ENCODE peak calls at places on chromosomes 12 and 14, in six cellular contexts. P, F, T, B, Z and K are unnamed samples.

GRCh38 chr12:16870845-16871244 is 264.9 kb upstream of the LMO3 start:
- DNase-seq in B (no peak), F (no peak), Z (no peak), T (no peak), P (no peak), K (no peak)

GRCh38 chr12:40573024-40573423 is 119.2 kb upstream of the CNTN1 start:
- DNase-seq in F (no peak), Z (no peak), T (no peak), P (no peak), B (no peak), K (no peak)

GRCh38 chr12:100706029-100706428 is 88.5 kb upstream of the ANO4 start:
- DNase-seq in Z (no peak), T (peak; percentile 92), B (no peak), P (peak; percentile 80), F (peak; percentile 86), K (no peak)

GRCh38 chr14:55129428-55130193 is 559 bp downstream of the LGALS3 start:
- DNase-seq in P (peak; percentile 58), Z (peak; percentile 91), F (peak; percentile 71), T (peak; percentile 74), B (peak; percentile 53), K (peak; percentile 7)

GRCh38 chr12:116262741-116263140 is 14.8 kb downstream of the MED13L start:
- DNase-seq in F (no peak), P (no peak), T (no peak), B (no peak), Z (no peak), K (no peak)

GRCh38 chr12:33724867-33725266 is 285.2 kb upstream of the SYT10 start:
- DNase-seq in Z (no peak), B (no peak), P (no peak), F (no peak), T (no peak), K (no peak)

GRCh38 chr14:26863736-26864135 is 265.9 kb upstream of the NOVA1 start:
- DNase-seq in T (no peak), Z (no peak), P (peak; percentile 66), B (no peak), F (peak; percentile 68), K (no peak)

GRCh38 chr14:104601786-104602185 is 2.8 kb downstream of the TMEM179 start:
- DNase-seq in B (no peak), F (no peak), P (no peak), Z (peak; percentile 76), T (peak; percentile 2), K (no peak)

GRCh38 chr12:124233041-124233836 is 61.7 kb upstream of the RFLNA start:
- DNase-seq in Z (no peak), F (peak; percentile 98), T (peak; percentile 84), P (peak; percentile 98), B (no peak), K (no peak)

GRCh38 chr14:54366726-54367707 is 29.8 kb upstream of the CDKN3 start:
- DNase-seq in F (peak; percentile 68), P (peak; percentile 56), Z (no peak), T (peak; percentile 70), B (peak; percentile 72), K (peak; percentile 22)

GRCh38 chr12:91982946-91983345 is 162.7 kb downstream of the BTG1 start:
- DNase-seq in Z (no peak), B (no peak), T (peak; percentile 59), F (no peak), P (peak; percentile 20), K (no peak)

GRCh38 chr12:110537605-110538409 is 35.7 kb downstream of the RAD9B start:
- DNase-seq in Z (peak; percentile 86), T (no peak), P (peak; percentile 76), B (no peak), F (peak; percentile 81), K (no peak)

DNA sequence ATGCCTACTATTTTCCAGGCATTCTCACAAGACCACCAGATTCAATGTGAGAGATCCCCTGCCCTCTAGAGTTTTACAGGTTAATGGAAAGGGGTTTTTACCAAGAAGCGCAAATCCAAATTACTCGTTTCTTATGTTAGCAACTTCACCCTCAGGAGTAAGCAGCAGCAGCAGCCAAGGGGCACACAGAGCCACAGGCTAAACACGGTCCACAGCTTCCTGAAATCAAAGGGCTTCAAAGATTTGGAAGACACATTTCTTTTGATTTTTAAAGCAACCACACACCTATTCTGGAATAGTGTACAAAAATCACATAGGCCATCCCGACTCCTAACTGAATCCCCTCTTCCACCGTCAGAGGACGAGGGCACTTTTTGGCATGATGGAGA is 106.9 kb downstream of the ARF6 start:
- DNase-seq in B (no peak), F (no peak), T (no peak), Z (no peak), P (no peak), K (no peak)
- H3K4me1 ChIP-seq in B (peaks cover 10% of the 10 kb centered on the region), F (peaks cover 34% of the 10 kb centered on the region), T (peaks cover 45% of the 10 kb centered on the region), Z (peaks cover 33% of the 10 kb centered on the region), P (peaks cover 55% of the 10 kb centered on the region), K (peaks cover 39% of the 10 kb centered on the region)

GRCh38 chr14:100282083-100282350 is 24.2 kb downstream of the SLC25A29 start:
- DNase-seq in B (no peak), T (no peak), P (no peak), F (no peak), Z (no peak), K (no peak)

GRCh38 chr14:100285913-100286400 is 20.3 kb downstream of the SLC25A29 start:
- DNase-seq in Z (no peak), P (no peak), B (no peak), F (no peak), T (no peak), K (no peak)

GRCh38 chr14:100285021-100285912 is 21.0 kb downstream of the SLC25A29 start:
- DNase-seq in F (peak; percentile 43), T (peak; percentile 32), B (peak; percentile 86), P (no peak), Z (peak; percentile 90), K (peak; percentile 50)

GRCh38 chr14:100282766-100283419 is 23.4 kb downstream of the SLC25A29 start:
- DNase-seq in B (no peak), Z (no peak), F (no peak), T (no peak), P (no peak), K (no peak)

DNA sequence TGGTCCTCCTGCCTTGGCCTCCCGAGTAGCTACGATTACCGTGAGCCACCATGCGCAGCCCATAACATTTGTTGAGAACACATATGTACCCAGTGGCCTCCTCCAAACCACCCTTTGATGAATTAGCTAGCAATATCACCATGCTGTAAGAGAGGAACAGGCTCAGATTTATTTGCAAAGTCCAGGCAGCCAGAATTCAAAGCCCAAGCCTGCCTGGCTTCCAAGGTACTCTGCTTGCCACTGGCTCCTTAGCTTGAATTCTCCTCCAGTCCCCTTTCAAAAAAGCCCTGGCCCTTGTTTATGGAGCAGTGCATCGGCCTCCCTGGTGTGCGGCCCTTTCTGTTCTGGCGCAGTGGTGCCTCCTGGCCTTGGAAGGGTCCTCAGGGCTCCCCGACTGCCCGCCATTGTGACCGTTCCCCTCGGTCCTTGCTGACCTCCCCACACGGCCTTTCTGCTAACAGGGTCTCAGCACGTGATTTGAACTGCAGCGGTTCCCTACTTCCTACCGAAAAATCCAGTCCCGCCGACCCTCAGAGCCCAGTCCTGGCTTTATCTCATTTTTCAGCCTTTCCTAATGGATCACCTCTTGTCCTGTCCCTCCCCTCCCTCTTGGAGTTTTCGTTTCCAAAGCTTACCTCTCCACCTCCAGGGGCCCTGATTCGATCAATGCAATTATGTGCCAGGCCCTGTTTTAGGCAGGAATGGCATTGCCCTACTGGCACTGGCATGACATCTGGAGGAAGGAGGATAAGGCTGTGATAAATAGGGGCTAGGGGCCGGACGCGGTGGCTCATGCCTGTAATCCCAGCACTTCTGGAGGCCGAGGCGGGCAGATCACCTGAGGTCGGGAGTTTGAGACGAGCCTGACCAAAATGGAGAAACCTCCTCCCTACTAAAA is 22.0 kb downstream of the SLC25A29 start:
- DNase-seq in Z (no peak), B (no peak), T (no peak), F (no peak), P (no peak), K (no peak)
- H3K9ac ChIP-seq in Z (peak overlapping the region; percentile 40), B (no peak overlapping the region), T (no peak overlapping the region), F (no peak overlapping the region), P (peak overlapping the region; percentile 88), K (no peak overlapping the region)

DNA sequence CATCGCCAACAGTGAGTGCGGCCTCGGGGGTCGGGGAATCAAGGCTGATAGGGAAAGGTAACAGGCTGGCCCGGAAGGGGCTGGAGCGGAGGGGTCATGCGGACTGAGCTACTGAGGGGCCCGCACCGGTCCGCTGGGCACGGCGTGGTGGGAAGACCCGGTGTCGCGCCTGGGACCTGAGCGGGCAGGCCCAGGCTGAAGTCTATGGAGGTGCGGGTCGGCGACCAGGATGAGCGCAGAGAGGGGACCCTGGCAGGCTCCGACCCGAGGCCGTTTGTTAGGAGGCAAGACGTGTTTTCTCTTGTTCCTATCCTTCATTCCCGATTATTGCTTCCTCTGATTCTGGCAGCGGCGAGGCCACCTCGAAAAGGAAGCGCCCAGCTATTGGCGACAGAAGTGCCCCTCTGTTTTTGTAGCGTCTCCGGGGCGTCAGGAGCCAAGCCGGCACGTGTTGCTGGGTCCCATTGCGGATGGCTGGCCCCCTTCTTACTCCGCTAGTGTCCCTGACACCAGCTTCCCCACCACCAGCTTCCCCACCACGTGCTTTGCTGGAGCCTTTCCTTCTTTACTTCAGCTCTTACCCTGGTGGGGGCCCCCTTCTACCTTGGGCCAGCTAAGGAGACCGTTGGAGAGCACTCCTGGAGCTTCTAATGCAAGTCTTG is 587 bp downstream of the PA2G4 start:
- DNase-seq in P (no peak), Z (peak; percentile 90), B (no peak), F (no peak), T (no peak), K (peak; percentile 19)
- TF ChIP-seq CTCF in P (no peak), Z (no peak), B (no peak), F (no peak), T (peak; percentile 8), K (peak; percentile 10)

GRCh38 chr12:96221391-96221790 is 27.2 kb downstream of the ELK3 start:
- DNase-seq in P (no peak), Z (no peak), B (no peak), F (no peak), T (no peak), K (no peak)
- H3K4me1 ChIP-seq in P (peaks cover 54% of the 10 kb centered on the region), Z (peaks cover 3% of the 10 kb centered on the region), B (peaks cover 1% of the 10 kb centered on the region), F (peaks cover 6% of the 10 kb centered on the region), T (peaks cover 14% of the 10 kb centered on the region), K (no peaks in the 10 kb centered on the region)

DNA sequence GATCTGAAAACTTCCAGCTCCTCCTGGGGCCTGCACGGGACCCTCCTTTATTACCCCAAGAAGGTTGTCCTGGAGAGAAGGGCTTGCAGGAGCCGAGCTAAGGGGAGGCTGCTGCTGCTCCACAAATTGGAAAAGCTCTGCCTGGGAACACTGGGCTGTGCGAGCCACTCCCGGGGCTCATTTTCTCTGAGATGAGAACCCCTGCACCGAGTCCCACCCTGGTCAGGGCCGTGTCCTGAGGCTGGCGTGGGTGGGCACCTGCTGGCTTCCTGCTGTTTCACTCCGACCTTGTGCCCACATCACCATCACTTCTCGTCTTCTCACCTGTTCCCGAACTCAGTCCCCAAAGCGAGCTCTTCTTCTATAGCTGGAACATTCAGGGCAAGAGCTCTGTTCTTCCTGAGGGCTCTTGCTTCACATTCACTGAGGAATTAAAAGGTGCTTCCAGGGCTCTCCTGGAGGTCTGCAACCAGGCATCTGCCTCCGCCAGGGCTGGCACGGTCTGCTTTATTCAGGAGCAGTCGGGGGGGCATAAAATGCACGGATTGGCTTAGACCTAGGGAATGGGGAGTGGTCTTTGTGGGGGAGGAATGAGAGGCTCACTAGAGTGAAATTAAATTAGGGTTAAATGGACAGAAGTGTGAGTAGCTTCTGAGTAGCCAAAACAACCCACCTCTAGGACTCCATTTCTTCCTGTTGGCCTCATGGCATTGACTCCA is 98.5 kb downstream of the ADGRD1 start:
- DNase-seq in T (no peak), F (no peak), Z (peak; percentile 58), B (no peak), P (no peak), K (no peak)
- H3K9ac ChIP-seq in T (no peak overlapping the region), F (no peak overlapping the region), Z (no peak overlapping the region), B (no peak overlapping the region), P (no peak overlapping the region), K (no peak overlapping the region)